ENCODE peak calls at places on chromosomes 2 and 18, in four cellular contexts. W is stomach; H is stimulated activated CD8-positive, alpha-beta memory T cell treated with anti-CD3 and anti-CD28 coated beads, Interleukin-15, amount 100 ng/mL, for 1 hour; C is activated T-helper 1 cell treated with anti-CD3 and anti-CD28 coated beads, Interleukin-2, amount 50 U/mL, for 16 hours. A is an unnamed sample.

GRCh38 chr2:19801367-19802087 is 100.3 kb downstream of the TTC32 start:
- DNase-seq in H (no peak), W (peak; percentile 82), C (no peak), A (no peak)

GRCh38 chr2:241851325-241852115 is 7.2 kb downstream of the PDCD1 start:
- DNase-seq in H (no peak), C (no peak), W (peak; percentile 20), A (no peak)

GRCh38 chr2:23703037-23703582 is 223.8 kb downstream of the ATAD2B start:
- DNase-seq in C (no peak), W (no peak), H (no peak), A (no peak)

GRCh38 chr18:25299426-25299825 is 52.5 kb downstream of the ZNF521 start:
- DNase-seq in W (no peak), H (no peak), C (no peak), A (no peak)

GRCh38 chr2:102514061-102514785 is 41.2 kb downstream of the SLC9A4 start:
- DNase-seq in W (peak; percentile 46), H (no peak), C (no peak), A (no peak)

GRCh38 chr18:12306752-12307151 is 1.3 kb upstream of the TUBB6 start:
- DNase-seq in W (no peak), C (no peak), H (no peak), A (no peak)

GRCh38 chr18:8943900-8944870 is 158.3 kb upstream of the NDUFV2 start:
- DNase-seq in W (no peak), H (no peak), C (no peak), A (no peak)

GRCh38 chr2:231672617-231673347 is 35.5 kb upstream of the PTMA start:
- DNase-seq in H (no peak), C (no peak), W (peak; percentile 72), A (no peak)

GRCh38 chr2:44949329-44950151 is 8.0 kb downstream of the SIX3 start:
- DNase-seq in C (no peak), W (no peak), H (no peak), A (no peak)

GRCh38 chr2:230472619-230473018 is 56.6 kb downstream of the SP100 start:
- DNase-seq in C (no peak), H (no peak), W (no peak), A (no peak)

GRCh38 chr2:102489646-102490045 is 16.6 kb downstream of the SLC9A4 start:
- DNase-seq in H (no peak), W (no peak), C (no peak), A (no peak)

GRCh38 chr2:241808051-241808450 is 942 bp upstream of the NEU4 start:
- DNase-seq in W (no peak), C (no peak), H (no peak), A (no peak)

GRCh38 chr2:183021613-183022012 is 16.6 kb downstream of the NCKAP1 start:
- DNase-seq in C (no peak), H (no peak), W (no peak), A (no peak)

GRCh38 chr2:119359774-119360173 is 6.9 kb downstream of the C2orf76 start:
- DNase-seq in C (no peak), W (no peak), H (no peak), A (no peak)

GRCh38 chr18:53754154-53754553 is 470.3 kb downstream of the MBD2 start:
- DNase-seq in H (no peak), C (no peak), W (no peak), A (no peak)

A was measured in central memory CD8-positive, alpha-beta T cell.